ENCODE peak calls at places on chromosomes 4 and X, in nine cellular contexts. R is activated T-cell treated with anti-CD3 and anti-CD28 coated beads, Interleukin-2, amount 50 U/mL, for 72 hours; S is astrocyte of the spinal cord; D is heart right ventricle; T is NCI-H510A treated with DMSO at 0.1 percent for 48 hours; E is stimulated activated CD8-positive, alpha-beta memory T cell treated with anti-CD3 and anti-CD28 coated beads, Interleukin-15, amount 100 ng/mL, for 24 hours; M is anterior cingulate cortex; O is left ventricle myocardium inferior; J is activated naive CD4-positive, alpha-beta T cell. K is an unnamed sample.

GRCh38 chrX:150983526-150984163 is 510 bp downstream of the HMGB3 start:
- DNase-seq in J (no peak), S (no peak), T (no peak), M (no peak), R (peak; percentile 5), O (no peak), E (no peak), D (no peak), K (no peak)

GRCh38 chrX:130082244-130083106 is 27.8 kb downstream of the ELF4 start:
- DNase-seq in E (no peak), J (peak; percentile 8), R (peak; percentile 83), S (no peak), T (no peak), M (no peak), D (peak; percentile 32), O (peak; percentile 29), K (no peak)

GRCh38 chr4:148445071-148445902 is 3.1 kb upstream of the NR3C2 start:
- DNase-seq in O (peak; percentile 69), J (peak; percentile 33), S (no peak), E (peak; percentile 31), R (peak; percentile 66), T (peak; percentile 2), M (peak; percentile 65), D (peak; percentile 72), K (no peak)

GRCh38 chr4:154049457-154050181 is 260.7 kb upstream of the SFRP2 start:
- DNase-seq in O (no peak), J (no peak), T (no peak), D (no peak), M (no peak), S (no peak), R (no peak), E (no peak), K (no peak)

GRCh38 chr4:3321295-3321889 is 28.6 kb downstream of the RGS12 start:
- DNase-seq in R (no peak), D (peak; percentile 43), J (no peak), M (no peak), S (no peak), E (no peak), O (peak; percentile 54), T (no peak), K (no peak)

GRCh38 chr4:101693842-101694398 is 96.6 kb upstream of the BANK1 start:
- DNase-seq in E (no peak), O (no peak), D (no peak), M (no peak), R (no peak), T (peak; percentile 48), J (no peak), S (no peak), K (no peak)

GRCh38 chr4:159240690-159241089 is 137.8 kb downstream of the RAPGEF2 start:
- DNase-seq in O (no peak), M (no peak), T (no peak), R (no peak), J (no peak), E (no peak), S (no peak), D (no peak), K (no peak)

GRCh38 chrX:139647597-139647996 is 60.4 kb downstream of the MCF2 start:
- DNase-seq in M (no peak), R (no peak), D (no peak), O (no peak), J (no peak), S (no peak), E (no peak), T (no peak), K (no peak)

GRCh38 chr4:42632653-42633382 is 24.1 kb downstream of the ATP8A1 start:
- DNase-seq in J (no peak), O (no peak), D (no peak), S (no peak), R (no peak), M (no peak), E (no peak), T (no peak), K (no peak)